ENCODE peak calls at places on chromosome 2, in six cellular contexts. R, J, B, F, V and C are unnamed samples. For H3K36me3, the result is how much of the 10 kb centered on the place peaks cover.

GRCh38 chr2:164065038-164065437 is 329.2 kb upstream of the FIGN start:
- DNase-seq in V (no peak), R (no peak), B (no peak), J (no peak), F (no peak), C (no peak)

GRCh38 chr2:118128826-118129225 is 40.6 kb downstream of the INSIG2 start:
- DNase-seq in J (no peak), B (no peak), R (no peak), F (no peak), V (no peak), C (no peak)

GRCh38 chr2:105774781-105775337 is 30.1 kb downstream of the NCK2 start:
- DNase-seq in V (no peak), J (no peak), R (no peak), B (no peak), F (no peak), C (no peak)

GRCh38 chr2:239186958-239187357 is 213.9 kb downstream of the HDAC4 start:
- DNase-seq in V (no peak), B (no peak), J (no peak), F (no peak), R (peak), C (no peak)

GRCh38 chr2:63844616-63845015 is 2.9 kb downstream of the UGP2 start:
- DNase-seq in B (no peak), F (no peak), J (no peak), R (no peak), V (no peak), C (no peak)

GRCh38 chr2:240739797-240740196 is 48.1 kb downstream of the AQP12A start:
- DNase-seq in B (no peak), V (no peak), R (no peak), F (peak), J (no peak), C (no peak)

GRCh38 chr2:127049927-127050802 is 56.8 kb downstream of the BIN1 start:
- DNase-seq in V (no peak), B (no peak), F (peak), R (peak), J (peak), C (no peak)

GRCh38 chr2:47616506-47616905 is 166.4 kb upstream of the MSH6 start:
- DNase-seq in J (no peak), V (no peak), B (no peak), F (no peak), R (no peak), C (no peak)

GRCh38 chr2:44833123-44834069 is 108.1 kb upstream of the SIX3 start:
- DNase-seq in J (no peak), R (no peak), B (no peak), F (no peak), V (no peak), C (no peak)

GRCh38 chr2:6626406-6627012 is 239.2 kb downstream of the CMPK2 start:
- DNase-seq in B (no peak), F (no peak), R (no peak), V (no peak), J (no peak), C (no peak)

GRCh38 chr2:104897515-104898184 is 43.7 kb downstream of the POU3F3 start:
- DNase-seq in B (no peak), R (no peak), F (no peak), J (no peak), V (no peak), C (no peak)

GRCh38 chr2:33230133-33230618 is 246.3 kb upstream of the RASGRP3 start:
- DNase-seq in J (no peak), V (no peak), R (no peak), B (no peak), F (no peak), C (no peak)

GRCh38 chr2:68429311-68429826 is 37.7 kb downstream of the FBXO48 start:
- DNase-seq in J (no peak), F (no peak), V (no peak), B (no peak), R (no peak), C (no peak)

GRCh38 chr2:74462054-74462785 is 3.0 kb downstream of the MOGS start:
- DNase-seq in J (no peak), B (no peak), R (no peak), F (no peak), V (no peak), C (no peak)

GRCh38 chr2:74458957-74459290 is 686 bp downstream of the WBP1 start:
- DNase-seq in B (no peak), R (no peak), F (no peak), J (no peak), V (no peak), C (no peak)

GRCh38 chr2:74459377-74460118 is 1.3 kb downstream of the WBP1 start:
- DNase-seq in F (no peak), R (no peak), B (no peak), J (no peak), V (no peak), C (no peak)

GRCh38 chr2:74462786-74463105 is 2.4 kb downstream of the MOGS start:
- DNase-seq in J (no peak), F (no peak), V (no peak), R (no peak), B (no peak), C (no peak)

DNA sequence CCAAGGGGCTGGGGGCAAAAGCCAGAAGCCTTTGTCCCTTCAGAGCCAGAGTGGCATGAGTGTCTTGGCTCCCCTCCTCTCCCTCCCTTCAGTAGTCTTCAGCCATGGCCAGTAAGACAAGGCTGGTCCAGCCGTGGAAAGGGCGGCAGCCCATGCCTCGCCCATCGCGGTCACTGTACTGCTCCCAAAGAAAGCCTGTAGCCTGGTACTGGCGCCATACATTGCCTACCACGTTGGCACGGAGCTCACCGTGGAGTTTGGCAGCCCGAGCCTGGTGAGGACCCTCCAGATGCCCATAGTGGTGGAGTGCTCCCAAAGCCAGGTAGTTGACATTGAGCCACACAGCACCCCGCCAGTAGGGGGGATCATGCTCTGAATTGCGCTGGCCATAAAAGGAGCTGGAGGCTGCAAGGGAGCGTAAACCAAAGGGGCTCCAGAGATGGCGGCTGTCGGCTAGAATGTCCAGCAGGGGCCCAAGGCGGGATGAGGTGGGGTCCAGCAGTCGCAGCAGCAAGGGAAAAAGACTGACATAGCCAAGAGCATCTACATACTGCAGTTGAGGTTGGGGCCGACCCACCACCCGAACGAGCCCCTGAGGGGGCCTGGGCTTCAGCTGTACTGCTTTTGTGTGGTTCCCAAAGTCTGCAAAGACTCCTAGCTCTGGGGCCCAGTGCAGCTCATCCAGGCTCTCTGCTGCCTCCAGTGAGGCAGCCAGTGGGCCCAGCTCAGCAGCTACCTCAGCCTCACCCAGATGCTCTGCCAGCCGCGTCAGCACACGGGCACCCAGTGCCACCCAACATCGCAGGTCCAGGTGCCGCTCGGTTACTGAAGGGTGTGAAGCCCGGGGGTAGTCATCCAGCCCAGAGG is 3.2 kb downstream of the WBP1 start:
- DNase-seq in B (no peak), J (no peak), R (no peak), V (no peak), F (no peak), C (no peak)
- TF ChIP-seq CTCF in B (no peak), J (no peak), R (no peak), V (no peak), F (no peak), C (no peak)

GRCh38 chr2:202290970-202291369 is 25.4 kb downstream of the NOP58 start:
- DNase-seq in B (no peak), J (no peak), R (no peak), F (no peak), V (no peak), C (no peak)

GRCh38 chr2:202289394-202290204 is 24.0 kb downstream of the NOP58 start:
- DNase-seq in V (no peak), B (no peak), R (no peak), J (no peak), F (no peak), C (no peak)

GRCh38 chr2:202286595-202286994 is 21.0 kb downstream of the NOP58 start:
- DNase-seq in B (no peak), J (no peak), R (no peak), V (no peak), F (no peak), C (no peak)

DNA sequence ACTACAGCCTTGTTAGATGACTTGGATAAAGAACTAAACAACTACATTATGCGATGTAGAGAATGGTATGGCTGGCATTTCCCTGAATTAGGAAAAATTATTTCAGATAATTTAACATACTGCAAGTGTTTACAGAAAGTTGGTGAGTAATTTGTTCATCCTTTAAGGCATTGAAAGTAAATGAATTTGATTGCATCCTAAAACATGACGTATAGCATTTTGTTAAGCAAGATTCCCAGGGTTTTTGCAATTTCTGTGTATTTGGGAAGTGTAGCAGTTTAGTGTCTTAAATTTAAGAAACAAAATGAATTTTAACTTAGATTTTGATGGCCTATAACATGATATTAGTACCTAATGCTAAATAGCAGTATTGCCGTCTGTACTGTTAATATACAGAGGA is 24.8 kb downstream of the NOP58 start:
- DNase-seq in B (no peak), J (no peak), R (no peak), F (no peak), V (no peak), C (no peak)
- H3K36me3 ChIP-seq in B (under half), J (half or more), R (half or more), F (half or more), V (half or more), C (under half)

GRCh38 chr2:109196081-109196875 is 67.3 kb downstream of the SH3RF3 start:
- DNase-seq in R (peak), J (no peak), B (no peak), F (no peak), V (no peak), C (no peak)
- TF ChIP-seq CTCF in R (no peak), J (no peak), B (no peak), F (no peak), V (no peak), C (no peak)

DNA sequence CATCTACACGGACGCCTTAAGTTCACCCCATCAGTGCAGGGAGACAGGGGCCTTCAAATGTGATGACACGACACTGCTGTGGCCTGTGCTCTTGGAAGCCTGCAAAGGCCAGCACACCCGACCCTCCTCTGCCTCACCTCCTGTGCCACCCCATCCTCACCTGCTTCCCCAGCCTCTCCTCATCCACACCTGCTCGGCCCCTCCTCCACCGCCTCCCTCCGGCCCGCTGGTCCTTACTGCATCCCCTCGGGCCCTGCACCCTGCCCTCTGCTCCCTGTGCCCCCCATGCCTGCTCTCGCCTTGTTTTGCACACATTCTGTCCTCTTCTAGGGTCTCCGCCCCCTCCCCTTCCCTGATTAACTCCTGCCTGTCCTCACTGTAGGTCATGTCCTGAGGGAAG is 39.3 kb downstream of the TRAPPC12 start:
- DNase-seq in F (no peak), R (no peak), B (no peak), J (no peak), V (no peak), C (no peak)
- H3K36me3 ChIP-seq in F (under half), R (under half), B (under half), J (half or more), V (under half), C (under half)